ENCODE peak calls at places on chromosomes 13 and 19, in four cellular contexts. J is K562, U is HCT116, G is HepG2. S is an unnamed sample.
A peak's percentile ranks its signal among the peaks of the same experiment; 100 is the strongest.

GRCh38 chr13:20105161-20105689 is 55.6 kb downstream of the GJA3 start:
- DNase-seq in G (no peak), U (no peak), J (no peak), S (no peak)

GRCh38 chr13:60441761-60442160 is 44.7 kb downstream of the TDRD3 start:
- DNase-seq in U (no peak), J (no peak), G (no peak), S (no peak)

GRCh38 chr13:74406439-74406838 is 272.2 kb upstream of the KLF12 start:
- DNase-seq in J (no peak), G (no peak), U (no peak), S (no peak)

GRCh38 chr13:94079876-94080275 is 399.6 kb downstream of the DCT start:
- DNase-seq in J (no peak), U (no peak), G (no peak), S (peak; percentile 77)

GRCh38 chr13:100128373-100128772 is 39.5 kb downstream of the PCCA start:
- DNase-seq in J (no peak), U (no peak), G (peak; percentile 24), S (no peak)

GRCh38 chr13:98225036-98225940 is 48.2 kb upstream of the RNF113B start:
- DNase-seq in J (no peak), G (no peak), U (no peak), S (no peak)

GRCh38 chr13:66477816-66478215 is 752.3 kb downstream of the PCDH9 start:
- DNase-seq in G (no peak), U (no peak), J (no peak), S (no peak)

GRCh38 chr13:98405107-98405571 is 171.8 kb downstream of the STK24 start:
- DNase-seq in U (no peak), J (no peak), G (no peak), S (no peak)

GRCh38 chr19:18940791-18941627 is at the start of gene HOMER3:
- DNase-seq in J (peak; percentile 94), U (no peak), G (no peak), S (peak; percentile 95)

GRCh38 chr13:66974174-66974573 is 256.0 kb downstream of the PCDH9 start:
- DNase-seq in J (no peak), G (no peak), U (no peak), S (no peak)

GRCh38 chr13:98187862-98188261 is 10.8 kb upstream of the RNF113B start:
- DNase-seq in U (no peak), J (no peak), G (no peak), S (no peak)

GRCh38 chr19:31145021-31145420 is 204.2 kb downstream of the TSHZ3 start:
- DNase-seq in J (no peak), G (no peak), U (no peak), S (no peak)

GRCh38 chr19:31058676-31059075 is 290.6 kb downstream of the TSHZ3 start:
- DNase-seq in J (no peak), G (no peak), U (no peak), S (no peak)

GRCh38 chr13:102136735-102137296 is 265.0 kb downstream of the FGF14 start:
- DNase-seq in U (no peak), J (no peak), G (no peak), S (no peak)

GRCh38 chr13:83618966-83619365 is 263.3 kb downstream of the SLITRK1 start:
- DNase-seq in J (no peak), U (peak; percentile 18), G (no peak), S (peak; percentile 5)

GRCh38 chr13:114048463-114048862 is 74.6 kb upstream of the C13orf46 start:
- DNase-seq in G (no peak), U (no peak), J (no peak), S (no peak)

GRCh38 chr19:34172661-34173144 is 399 bp downstream of the LSM14A start:
- DNase-seq in U (no peak), G (no peak), J (peak; percentile 73), S (peak; percentile 72)

GRCh38 chr19:49408816-49409440 is 14.3 kb downstream of the PTH2 start:
- DNase-seq in G (no peak), J (peak; percentile 46), U (no peak), S (no peak)

GRCh38 chr19:11481777-11482383 is 1.0 kb upstream of the ELAVL3 start:
- DNase-seq in J (peak; percentile 93), G (peak; percentile 52), U (no peak), S (peak; percentile 74)

GRCh38 chr19:16285769-16286564 is 38.7 kb upstream of the KLF2 start:
- DNase-seq in U (no peak), G (no peak), J (no peak), S (peak; percentile 5)

GRCh38 chr19:6099037-6099436 is 11.3 kb downstream of the RFX2 start:
- DNase-seq in U (no peak), G (no peak), J (no peak), S (no peak)

GRCh38 chr13:46469064-46469463 is 82.0 kb upstream of the RUBCNL start:
- DNase-seq in J (no peak), G (no peak), U (no peak), S (peak; percentile 80)

GRCh38 chr13:109904218-109904617 is 117.8 kb upstream of the IRS2 start:
- DNase-seq in U (peak; percentile 44), J (peak; percentile 16), G (no peak), S (no peak)

GRCh38 chr19:7942981-7943443 is 454 bp downstream of the TIMM44 start:
- DNase-seq in U (no peak), G (peak; percentile 25), J (no peak), S (peak; percentile 34)

GRCh38 chr19:42282036-42282762 is 13.1 kb downstream of the CIC start:
- DNase-seq in G (no peak), J (no peak), U (no peak), S (peak; percentile 72)

GRCh38 chr19:54893406-54893805 is 12.5 kb upstream of the NCR1 start:
- DNase-seq in G (no peak), U (no peak), J (no peak), S (no peak)

GRCh38 chr13:25377244-25377962 is 5.6 kb downstream of the ATP8A2 start:
- DNase-seq in J (no peak), G (no peak), U (no peak), S (no peak)

GRCh38 chr19:50467566-50467965 is 8.7 kb upstream of the EMC10 start:
- DNase-seq in U (no peak), J (no peak), G (no peak), S (no peak)
- H3K4me3 ChIP-seq in U (no peak overlapping the region), J (no peak overlapping the region), G (no peak overlapping the region), S (no peak overlapping the region)

GRCh38 chr19:2286402-2287140 is 4.6 kb upstream of the PEAK3 start:
- DNase-seq in G (no peak), U (no peak), J (no peak), S (no peak)

GRCh38 chr19:2288743-2289713 is 7.1 kb upstream of the PEAK3 start:
- DNase-seq in G (no peak), U (no peak), J (no peak), S (no peak)

GRCh38 chr19:2287585-2287984 is 5.6 kb upstream of the PEAK3 start:
- DNase-seq in U (no peak), J (no peak), G (no peak), S (no peak)

GRCh38 chr19:2289714-2290435 is 7.9 kb upstream of the PEAK3 start:
- DNase-seq in U (no peak), G (no peak), J (peak; percentile 52), S (peak; percentile 33)

DNA sequence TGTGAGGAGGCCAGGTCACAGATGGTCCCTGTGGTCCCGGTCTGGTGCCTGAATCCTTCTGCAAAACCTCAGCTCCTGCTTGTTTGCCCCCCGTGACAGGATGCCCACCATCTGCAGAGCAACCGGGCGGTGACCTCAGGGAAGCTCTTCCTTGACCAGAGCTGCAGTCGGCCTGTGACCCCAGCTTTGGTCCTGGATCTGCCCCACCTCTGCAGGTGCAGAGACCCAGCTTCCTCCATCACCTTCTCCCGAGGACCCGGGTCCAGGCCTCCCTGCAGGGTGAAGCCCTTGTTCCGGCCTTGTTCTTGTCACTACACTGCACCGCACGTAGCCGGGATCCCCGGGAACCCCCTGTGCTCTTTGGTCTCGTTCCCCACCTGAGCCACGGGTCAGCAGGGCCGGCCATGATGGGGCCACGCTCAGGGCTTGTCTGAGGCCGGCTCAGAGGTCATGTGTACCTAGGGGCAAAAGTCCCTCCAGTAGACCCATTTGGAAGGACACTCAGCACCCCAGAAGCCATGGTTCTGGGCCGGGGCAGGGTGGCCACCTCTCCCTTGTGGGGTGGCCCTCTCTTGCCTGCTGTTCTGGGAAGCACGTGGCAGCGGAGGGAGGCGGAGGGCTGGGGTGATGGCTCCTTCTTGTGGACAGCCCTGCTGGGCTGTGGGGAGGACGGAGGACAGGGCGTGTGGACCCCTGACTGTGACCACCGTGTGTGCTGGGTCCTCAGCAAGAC is 6.2 kb upstream of the PEAK3 start:
- DNase-seq in U (no peak), J (no peak), G (no peak), S (no peak)
- H3K9ac ChIP-seq in U (no peak overlapping the region), J (no peak overlapping the region), G (no peak overlapping the region), S (no peak overlapping the region)

GRCh38 chr19:12838182-12838890 is at the start of gene MAST1:
- DNase-seq in J (peak; percentile 81), G (no peak), U (no peak), S (peak; percentile 63)
- H3K4me3 ChIP-seq in J (peak within 1 kb of the TSS; percentile 74), G (peak within 1 kb of the TSS; percentile 70), U (peak within 1 kb of the TSS; percentile 61), S (no peak within 1 kb of the TSS)

GRCh38 chr19:36139120-36139472 is 770 bp upstream of the CAPNS1 start:
- DNase-seq in J (no peak), U (no peak), G (peak; percentile 32), S (no peak)

GRCh38 chr19:36141039-36141914 is 1.4 kb downstream of the CAPNS1 start:
- DNase-seq in G (peak; percentile 73), J (peak; percentile 90), U (peak; percentile 83), S (peak; percentile 94)

GRCh38 chr19:36139473-36140288 is at the start of gene CAPNS1:
- DNase-seq in G (peak; percentile 88), J (peak; percentile 96), U (peak; percentile 95), S (peak; percentile 99)

GRCh38 chr19:36140289-36141038 is 598 bp downstream of the CAPNS1 start:
- DNase-seq in U (no peak), G (peak; percentile 53), J (no peak), S (peak; percentile 65)

DNA sequence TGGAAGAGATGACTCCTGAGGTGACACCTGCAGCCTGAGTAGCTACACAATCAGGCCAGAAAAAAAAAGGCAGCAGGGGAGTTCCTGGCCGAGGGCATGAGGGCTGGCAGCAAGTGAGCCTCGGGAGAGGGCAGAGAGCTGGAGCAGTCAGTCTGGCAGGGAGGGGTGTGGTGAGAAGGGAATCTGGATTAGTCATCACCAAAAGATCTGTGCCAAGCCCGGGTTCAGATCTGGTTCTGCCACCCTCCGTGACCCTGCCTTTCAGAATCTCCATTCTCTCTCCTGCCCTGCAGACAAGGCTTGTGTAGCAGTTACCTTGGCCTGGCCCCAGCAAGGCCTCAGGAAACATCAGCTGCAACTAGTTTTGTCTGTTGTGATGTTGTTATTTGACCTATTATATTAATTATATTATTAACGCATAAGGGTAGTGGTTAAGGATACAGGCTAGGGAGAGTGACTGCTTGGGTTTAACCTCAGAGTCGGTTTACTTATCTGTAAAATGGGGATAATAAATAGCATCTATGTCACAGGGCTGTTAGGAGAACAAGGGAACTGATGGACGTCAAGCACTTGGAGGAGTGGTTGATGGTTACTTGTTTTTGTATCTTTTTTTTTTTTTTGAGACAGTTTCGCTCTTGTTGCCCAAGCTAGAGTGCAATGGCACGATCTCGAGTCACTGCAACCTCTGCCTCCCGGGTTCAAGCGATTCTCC is 2.7 kb upstream of the CAPNS1 start:
- DNase-seq in U (peak; percentile 77), G (no peak), J (no peak), S (peak; percentile 83)
- H3K9ac ChIP-seq in U (peak overlapping the region; percentile 77), G (peak overlapping the region; percentile 53), J (peak overlapping the region; percentile 29), S (no peak overlapping the region)

S was measured in adipocyte.